ENCODE peak calls at places on chromosome 11, in six cellular contexts. One of them, this sample, is unnamed.

GRCh38 chr11:18721576-18722292 is 4.3 kb downstream of the IGSF22 start:
- DNase-seq in PC-3: peak; percentile 37
- DNase-seq in progenitor cell of endocrine pancreas: peak; percentile 50
- DNase-seq in sigmoid colon: no peak
- DNase-seq in WTC11: peak; percentile 70
- DNase-seq in heart left ventricle: no peak
- DNase-seq in this sample: peak; percentile 69

GRCh38 chr11:67999201-67999629 is 4.7 kb downstream of the UNC93B1 start:
- DNase-seq in heart left ventricle: no peak
- DNase-seq in PC-3: no peak
- DNase-seq in progenitor cell of endocrine pancreas: no peak
- DNase-seq in sigmoid colon: no peak
- DNase-seq in WTC11: no peak
- DNase-seq in this sample: no peak

GRCh38 chr11:105046898-105047579 is 1.9 kb upstream of the CARD16 start:
- DNase-seq in sigmoid colon: peak; percentile 74
- DNase-seq in PC-3: peak; percentile 96
- DNase-seq in WTC11: no peak
- DNase-seq in heart left ventricle: no peak
- DNase-seq in progenitor cell of endocrine pancreas: no peak
- DNase-seq in this sample: no peak

GRCh38 chr11:118912742-118913410 is 12.8 kb downstream of the BCL9L start:
- DNase-seq in progenitor cell of endocrine pancreas: no peak
- DNase-seq in sigmoid colon: no peak
- DNase-seq in PC-3: peak; percentile 43
- DNase-seq in heart left ventricle: no peak
- DNase-seq in WTC11: no peak
- DNase-seq in this sample: no peak

GRCh38 chr11:122772945-122773344 is 65.4 kb upstream of the CRTAM start:
- DNase-seq in PC-3: no peak
- DNase-seq in progenitor cell of endocrine pancreas: no peak
- DNase-seq in heart left ventricle: no peak
- DNase-seq in WTC11: no peak
- DNase-seq in sigmoid colon: no peak
- DNase-seq in this sample: no peak

GRCh38 chr11:46392421-46393230 is 1.1 kb upstream of the CHRM4 start:
- DNase-seq in heart left ventricle: peak; percentile 90
- DNase-seq in PC-3: peak; percentile 66
- DNase-seq in progenitor cell of endocrine pancreas: peak; percentile 86
- DNase-seq in sigmoid colon: peak; percentile 88
- DNase-seq in WTC11: peak; percentile 92
- DNase-seq in this sample: peak; percentile 96

GRCh38 chr11:47130541-47130940 is 46.1 kb downstream of the ARFGAP2 start:
- DNase-seq in WTC11: no peak
- DNase-seq in PC-3: no peak
- DNase-seq in heart left ventricle: no peak
- DNase-seq in sigmoid colon: peak; percentile 36
- DNase-seq in progenitor cell of endocrine pancreas: no peak
- DNase-seq in this sample: no peak

GRCh38 chr11:112343368-112344039 is 82.8 kb upstream of the PLET1 start:
- DNase-seq in PC-3: peak; percentile 40
- DNase-seq in heart left ventricle: no peak
- DNase-seq in sigmoid colon: no peak
- DNase-seq in WTC11: no peak
- DNase-seq in progenitor cell of endocrine pancreas: no peak
- DNase-seq in this sample: no peak

GRCh38 chr11:38646382-38646781 is 2048.3 kb upstream of the RAG2 start:
- DNase-seq in sigmoid colon: no peak
- DNase-seq in WTC11: no peak
- DNase-seq in PC-3: no peak
- DNase-seq in progenitor cell of endocrine pancreas: no peak
- DNase-seq in heart left ventricle: peak; percentile 52
- DNase-seq in this sample: no peak

GRCh38 chr11:35836185-35836584 is 107.7 kb upstream of the LDLRAD3 start:
- DNase-seq in WTC11: no peak
- DNase-seq in sigmoid colon: no peak
- DNase-seq in heart left ventricle: no peak
- DNase-seq in PC-3: no peak
- DNase-seq in progenitor cell of endocrine pancreas: no peak
- DNase-seq in this sample: no peak

GRCh38 chr11:71454470-71455113 is 1.6 kb downstream of the NADSYN1 start:
- DNase-seq in progenitor cell of endocrine pancreas: no peak
- DNase-seq in heart left ventricle: no peak
- DNase-seq in PC-3: peak; percentile 58
- DNase-seq in WTC11: no peak
- DNase-seq in sigmoid colon: peak; percentile 46
- DNase-seq in this sample: no peak

GRCh38 chr11:17164361-17165246 is 43.2 kb downstream of the PIK3C2A start:
- DNase-seq in PC-3: no peak
- DNase-seq in WTC11: no peak
- DNase-seq in sigmoid colon: no peak
- DNase-seq in heart left ventricle: no peak
- DNase-seq in progenitor cell of endocrine pancreas: no peak
- DNase-seq in this sample: no peak

GRCh38 chr11:47376543-47377371 is 1.6 kb downstream of the SPI1 start:
- DNase-seq in heart left ventricle: peak; percentile 79
- DNase-seq in WTC11: no peak
- DNase-seq in sigmoid colon: no peak
- DNase-seq in progenitor cell of endocrine pancreas: no peak
- DNase-seq in PC-3: no peak
- DNase-seq in this sample: no peak

GRCh38 chr11:113505541-113506375 is 30.6 kb upstream of the DRD2 start:
- DNase-seq in PC-3: peak; percentile 71
- DNase-seq in heart left ventricle: no peak
- DNase-seq in WTC11: no peak
- DNase-seq in sigmoid colon: no peak
- DNase-seq in progenitor cell of endocrine pancreas: no peak
- DNase-seq in this sample: no peak

GRCh38 chr11:124123587-124123986 is 8.3 kb downstream of the VWA5A start:
- DNase-seq in sigmoid colon: no peak
- DNase-seq in WTC11: peak; percentile 35
- DNase-seq in PC-3: no peak
- DNase-seq in progenitor cell of endocrine pancreas: no peak
- DNase-seq in heart left ventricle: no peak
- DNase-seq in this sample: no peak

GRCh38 chr11:29171350-29171950 is 845.4 kb downstream of the KCNA4 start:
- DNase-seq in PC-3: no peak
- DNase-seq in heart left ventricle: no peak
- DNase-seq in progenitor cell of endocrine pancreas: no peak
- DNase-seq in WTC11: no peak
- DNase-seq in sigmoid colon: no peak
- DNase-seq in this sample: no peak

GRCh38 chr11:61480261-61480660 is 28.3 kb upstream of the LRRC10B start:
- DNase-seq in sigmoid colon: no peak
- DNase-seq in WTC11: no peak
- DNase-seq in heart left ventricle: no peak
- DNase-seq in PC-3: no peak
- DNase-seq in progenitor cell of endocrine pancreas: no peak
- DNase-seq in this sample: no peak

GRCh38 chr11:62771144-62772021 is at the start of gene TAF6L:
- DNase-seq in sigmoid colon: peak; percentile 100
- DNase-seq in progenitor cell of endocrine pancreas: peak; percentile 88
- DNase-seq in PC-3: peak; percentile 99
- DNase-seq in heart left ventricle: peak; percentile 100
- DNase-seq in WTC11: peak; percentile 96
- DNase-seq in this sample: peak; percentile 94

GRCh38 chr11:78715639-78716311 is 141.1 kb upstream of the NARS2 start:
- DNase-seq in sigmoid colon: no peak
- DNase-seq in PC-3: peak; percentile 99
- DNase-seq in progenitor cell of endocrine pancreas: peak; percentile 37
- DNase-seq in WTC11: peak; percentile 89
- DNase-seq in heart left ventricle: no peak
- DNase-seq in this sample: peak; percentile 72

GRCh38 chr11:111602865-111603632 is 800 bp downstream of the SIK2 start:
- DNase-seq in heart left ventricle: peak; percentile 63
- DNase-seq in sigmoid colon: peak; percentile 80
- DNase-seq in PC-3: peak; percentile 40
- DNase-seq in progenitor cell of endocrine pancreas: peak; percentile 29
- DNase-seq in WTC11: peak; percentile 50
- DNase-seq in this sample: no peak

GRCh38 chr11:64677441-64678023 is 45.5 kb downstream of the NRXN2 start:
- DNase-seq in PC-3: no peak
- DNase-seq in sigmoid colon: no peak
- DNase-seq in progenitor cell of endocrine pancreas: no peak
- DNase-seq in heart left ventricle: no peak
- DNase-seq in WTC11: no peak
- DNase-seq in this sample: no peak

GRCh38 chr11:65104628-65105027 is 7.0 kb upstream of the TM7SF2 start:
- DNase-seq in WTC11: no peak
- DNase-seq in heart left ventricle: no peak
- DNase-seq in PC-3: no peak
- DNase-seq in progenitor cell of endocrine pancreas: no peak
- DNase-seq in sigmoid colon: no peak
- DNase-seq in this sample: no peak

GRCh38 chr11:43541993-43542392 is 138.5 kb upstream of the HSD17B12 start:
- DNase-seq in heart left ventricle: no peak
- DNase-seq in PC-3: no peak
- DNase-seq in progenitor cell of endocrine pancreas: no peak
- DNase-seq in WTC11: no peak
- DNase-seq in sigmoid colon: no peak
- DNase-seq in this sample: no peak

GRCh38 chr11:61123775-61124571 is 21.7 kb downstream of the CD5 start:
- DNase-seq in sigmoid colon: no peak
- DNase-seq in progenitor cell of endocrine pancreas: no peak
- DNase-seq in PC-3: no peak
- DNase-seq in WTC11: no peak
- DNase-seq in heart left ventricle: no peak
- DNase-seq in this sample: no peak

GRCh38 chr11:86571273-86571948 is 101.0 kb downstream of the ME3 start:
- DNase-seq in sigmoid colon: no peak
- DNase-seq in heart left ventricle: no peak
- DNase-seq in WTC11: peak; percentile 87
- DNase-seq in PC-3: peak; percentile 19
- DNase-seq in progenitor cell of endocrine pancreas: peak; percentile 17
- DNase-seq in this sample: peak; percentile 32

GRCh38 chr11:66284526-66285078 is 4.3 kb downstream of the YIF1A start:
- DNase-seq in heart left ventricle: peak; percentile 21
- DNase-seq in WTC11: no peak
- DNase-seq in progenitor cell of endocrine pancreas: no peak
- DNase-seq in PC-3: no peak
- DNase-seq in sigmoid colon: no peak
- DNase-seq in this sample: no peak
- TF ChIP-seq CTCF in heart left ventricle: no peak
- TF ChIP-seq CTCF in WTC11: no peak
- TF ChIP-seq CTCF in progenitor cell of endocrine pancreas: no peak
- TF ChIP-seq CTCF in PC-3: no peak
- TF ChIP-seq CTCF in sigmoid colon: no peak
- TF ChIP-seq CTCF in this sample: no peak

GRCh38 chr11:1505480-1505879 is 18.9 kb upstream of the MOB2 start:
- DNase-seq in heart left ventricle: no peak
- DNase-seq in PC-3: no peak
- DNase-seq in sigmoid colon: no peak
- DNase-seq in WTC11: peak; percentile 51
- DNase-seq in progenitor cell of endocrine pancreas: no peak
- DNase-seq in this sample: no peak
- TF ChIP-seq CTCF in heart left ventricle: no peak
- TF ChIP-seq CTCF in PC-3: no peak
- TF ChIP-seq CTCF in sigmoid colon: no peak
- TF ChIP-seq CTCF in WTC11: no peak
- TF ChIP-seq CTCF in progenitor cell of endocrine pancreas: peak; percentile 24
- TF ChIP-seq CTCF in this sample: no peak

GRCh38 chr11:27719575-27719925 is 19.3 kb upstream of the BDNF start:
- DNase-seq in heart left ventricle: no peak
- DNase-seq in PC-3: no peak
- DNase-seq in WTC11: no peak
- DNase-seq in sigmoid colon: no peak
- DNase-seq in progenitor cell of endocrine pancreas: no peak
- DNase-seq in this sample: no peak

GRCh38 chr11:27722117-27722844 is 22.0 kb upstream of the BDNF start:
- DNase-seq in progenitor cell of endocrine pancreas: no peak
- DNase-seq in heart left ventricle: no peak
- DNase-seq in WTC11: peak; percentile 62
- DNase-seq in PC-3: no peak
- DNase-seq in sigmoid colon: no peak
- DNase-seq in this sample: peak; percentile 55

GRCh38 chr11:27721505-27722116 is 21.4 kb upstream of the BDNF start:
- DNase-seq in WTC11: no peak
- DNase-seq in progenitor cell of endocrine pancreas: no peak
- DNase-seq in PC-3: no peak
- DNase-seq in sigmoid colon: no peak
- DNase-seq in heart left ventricle: no peak
- DNase-seq in this sample: no peak

GRCh38 chr11:27718853-27719574 is 18.8 kb upstream of the BDNF start:
- DNase-seq in progenitor cell of endocrine pancreas: peak; percentile 46
- DNase-seq in WTC11: peak; percentile 72
- DNase-seq in heart left ventricle: peak; percentile 30
- DNase-seq in PC-3: peak; percentile 47
- DNase-seq in sigmoid colon: no peak
- DNase-seq in this sample: peak; percentile 76

GRCh38 chr11:27720277-27720830 is 20.1 kb upstream of the BDNF start:
- DNase-seq in sigmoid colon: no peak
- DNase-seq in progenitor cell of endocrine pancreas: peak; percentile 74
- DNase-seq in WTC11: peak; percentile 78
- DNase-seq in PC-3: peak; percentile 28
- DNase-seq in heart left ventricle: peak; percentile 26
- DNase-seq in this sample: peak; percentile 90
- TF ChIP-seq CTCF in sigmoid colon: no peak
- TF ChIP-seq CTCF in progenitor cell of endocrine pancreas: peak; percentile 43
- TF ChIP-seq CTCF in WTC11: peak; percentile 18
- TF ChIP-seq CTCF in PC-3: no peak
- TF ChIP-seq CTCF in heart left ventricle: no peak
- TF ChIP-seq CTCF in this sample: peak; percentile 29

DNA sequence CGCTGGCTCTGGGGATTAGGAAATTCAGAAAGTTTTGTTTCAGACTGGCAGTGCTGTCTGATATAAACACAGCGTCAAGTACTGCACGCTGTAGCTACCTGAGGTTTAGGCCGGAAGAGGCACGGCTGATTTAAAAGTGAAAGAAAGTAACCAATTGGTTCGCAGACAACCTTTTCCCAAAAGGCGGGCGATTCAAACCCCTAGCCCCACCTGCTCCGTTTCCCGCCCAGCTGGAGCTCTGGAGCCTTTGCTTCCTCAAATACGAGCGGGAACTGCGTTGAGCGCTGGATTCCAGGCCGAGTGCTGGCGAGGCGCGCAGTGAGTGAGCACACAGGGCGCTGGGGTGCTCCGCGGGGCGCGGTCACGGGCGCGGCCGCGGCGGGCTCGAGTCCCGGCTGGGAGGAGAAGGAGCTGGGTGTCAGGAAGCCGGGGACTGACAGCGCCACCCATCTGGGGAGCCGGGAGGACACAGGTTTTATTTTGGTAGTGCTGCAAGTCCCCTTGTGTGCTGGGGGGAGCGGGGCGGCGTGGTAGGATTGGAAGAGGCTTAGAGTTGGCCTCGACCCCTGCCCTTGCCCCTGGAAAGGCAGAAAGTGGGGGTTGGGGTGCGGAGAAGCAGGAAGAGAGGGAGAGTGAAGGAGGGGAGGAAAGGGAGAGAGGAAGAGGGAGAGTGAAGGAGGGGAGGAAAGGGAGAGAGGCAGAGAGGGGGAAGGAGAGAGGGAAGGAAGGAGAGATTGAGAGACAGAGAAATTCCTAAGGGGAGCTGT is 2.1 kb downstream of the FAM111A start:
- DNase-seq in progenitor cell of endocrine pancreas: peak; percentile 55
- DNase-seq in PC-3: peak; percentile 97
- DNase-seq in WTC11: peak; percentile 85
- DNase-seq in sigmoid colon: peak; percentile 92
- DNase-seq in heart left ventricle: peak; percentile 81
- DNase-seq in this sample: peak; percentile 57
- TF ChIP-seq CTCF in progenitor cell of endocrine pancreas: no peak
- TF ChIP-seq CTCF in PC-3: peak; percentile 58
- TF ChIP-seq CTCF in WTC11: no peak
- TF ChIP-seq CTCF in sigmoid colon: no peak
- TF ChIP-seq CTCF in heart left ventricle: no peak
- TF ChIP-seq CTCF in this sample: no peak

This sample was measured in nephron progenitor cell.